ENCODE peak calls at places on chromosomes 4 and X, in six cellular contexts. W, J, S, M, P and O are unnamed samples.

GRCh38 chr4:3402409-3403103 is 39.2 kb upstream of the HGFAC start:
- DNase-seq in P (peak), W (no peak), M (no peak), J (no peak), S (no peak), O (no peak)

GRCh38 chrX:1389181-1389992 is 2.5 kb downstream of the SLC25A6 start:
- DNase-seq in S (peak), W (no peak), P (no peak), M (no peak), J (no peak), O (no peak)

GRCh38 chrX:6813836-6814370 is 279.0 kb upstream of the VCX3A start:
- DNase-seq in S (no peak), J (no peak), M (peak), P (no peak), W (peak), O (no peak)

GRCh38 chrX:131675596-131676194 is 131.8 kb downstream of the OR13H1 start:
- DNase-seq in S (no peak), W (no peak), J (no peak), P (no peak), M (peak), O (peak)

GRCh38 chr4:147310312-147310711 is 170.6 kb upstream of the EDNRA start:
- DNase-seq in J (no peak), M (no peak), W (no peak), P (no peak), S (no peak), O (no peak)

GRCh38 chrX:106177106-106177981 is 9.2 kb downstream of the PWWP3B start:
- DNase-seq in M (no peak), J (peak), W (no peak), S (peak), P (peak), O (no peak)

GRCh38 chr4:2041234-2042130 is 17.6 kb upstream of the NAT8L start:
- DNase-seq in S (peak), W (peak), M (peak), J (peak), P (peak), O (peak)

GRCh38 chrX:72060196-72060974 is 71.3 kb downstream of the RTL5 start:
- DNase-seq in W (no peak), P (peak), S (no peak), M (no peak), J (peak), O (no peak)

GRCh38 chrX:57528670-57529255 is 63.0 kb upstream of the ZXDB start:
- DNase-seq in S (no peak), M (peak), P (peak), W (peak), J (no peak), O (peak)

GRCh38 chr4:3851211-3851610 is 85.0 kb downstream of the ADRA2C start:
- DNase-seq in W (no peak), M (no peak), S (no peak), J (no peak), P (no peak), O (peak)

GRCh38 chr4:73446336-73446938 is 10.4 kb downstream of the AFP start:
- DNase-seq in S (peak), J (no peak), P (peak), M (peak), W (no peak), O (peak)

GRCh38 chrX:51420610-51421009 is 75.8 kb downstream of the NUDT11 start:
- DNase-seq in M (peak), W (no peak), P (peak), J (no peak), S (peak), O (peak)

GRCh38 chrX:37488323-37488722 is 83.1 kb upstream of the LANCL3 start:
- DNase-seq in M (no peak), J (no peak), P (no peak), S (no peak), W (no peak), O (no peak)

GRCh38 chr4:26522478-26522877 is 32.2 kb upstream of the CCKAR start:
- DNase-seq in S (no peak), P (peak), W (peak), M (no peak), J (no peak), O (peak)

GRCh38 chrX:31201503-31201902 is 129.7 kb upstream of the FTHL17 start:
- DNase-seq in S (no peak), J (no peak), W (no peak), M (no peak), P (no peak), O (no peak)

GRCh38 chr4:36493240-36493639 is 211.8 kb downstream of the DTHD1 start:
- DNase-seq in W (no peak), M (no peak), J (no peak), S (no peak), P (no peak), O (no peak)

GRCh38 chrX:138763761-138764160 is 52.2 kb upstream of the FGF13 start:
- DNase-seq in P (no peak), W (no peak), J (no peak), M (no peak), S (no peak), O (no peak)

GRCh38 chrX:129523076-129524055 is at the start of gene SMARCA1:
- DNase-seq in S (peak), M (no peak), J (peak), P (peak), W (peak), O (no peak)

GRCh38 chr4:99301376-99302164 is 10.8 kb upstream of the ADH1A start:
- DNase-seq in M (no peak), W (no peak), S (no peak), J (no peak), P (peak), O (peak)

DNA sequence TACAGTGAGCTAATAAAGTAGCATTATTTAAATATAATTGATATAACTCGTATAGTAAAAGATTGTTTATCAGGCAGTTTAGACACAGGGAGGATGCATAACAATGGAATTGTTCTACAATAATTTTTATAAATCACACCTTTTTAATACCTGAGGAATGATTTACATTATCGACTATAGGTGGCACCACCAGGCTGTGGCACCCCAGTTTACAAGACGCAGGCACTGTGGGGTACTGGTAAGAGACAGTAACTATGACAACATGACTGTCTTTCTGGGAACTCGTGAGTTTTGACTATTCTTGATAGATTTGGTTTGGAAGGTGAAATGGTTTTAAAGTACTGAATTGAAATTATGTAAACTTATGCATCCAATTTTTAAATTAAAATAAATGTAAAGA is 27.1 kb upstream of the STBD1 start:
- DNase-seq in P (no peak), W (no peak), J (no peak), M (no peak), S (no peak), O (peak)
- TF ChIP-seq CTCF in P (no peak), W (no peak), J (no peak), M (no peak), S (no peak), O (no peak)

DNA sequence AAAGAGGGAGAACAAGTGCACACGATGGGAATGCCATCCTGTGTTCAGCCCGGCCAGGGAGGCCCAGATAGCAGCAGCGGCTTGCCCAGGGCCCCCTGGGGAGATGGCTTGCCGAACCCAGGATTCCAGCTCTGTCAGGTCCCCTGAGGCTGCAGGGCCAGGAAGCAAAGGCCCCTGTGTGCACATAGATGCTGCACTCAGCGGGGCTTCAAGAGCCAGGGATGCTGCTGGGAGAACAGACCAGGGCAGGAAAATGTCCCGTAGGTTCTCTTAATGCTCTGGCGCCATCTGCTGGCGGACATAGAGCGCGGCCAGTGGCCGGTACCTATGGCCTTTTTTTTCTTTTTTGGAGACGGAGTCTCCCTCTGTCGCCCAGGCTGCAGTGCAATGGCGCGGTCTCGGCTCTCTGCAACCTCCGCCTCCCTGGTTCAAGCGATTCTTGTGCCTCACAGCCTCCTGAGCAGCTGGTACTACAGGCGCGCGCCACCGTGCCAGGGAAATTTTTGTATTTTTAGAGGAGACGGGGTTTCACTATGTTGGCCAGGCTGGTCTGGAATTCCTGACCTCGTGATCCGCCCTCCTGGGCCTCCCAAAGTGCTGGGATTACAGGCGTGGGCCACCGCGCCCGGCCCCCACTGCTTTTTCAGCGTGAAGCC is 22.4 kb downstream of the MED28 start:
- DNase-seq in P (peak), W (peak), S (peak), J (peak), M (peak), O (peak)
- TF ChIP-seq CTCF in P (peak), W (peak), S (peak), J (peak), M (peak), O (peak)

GRCh38 chrX:34426334-34426733 is 230.8 kb downstream of the TMEM47 start:
- DNase-seq in S (no peak), W (no peak), J (no peak), P (peak), M (no peak), O (peak)
- TF ChIP-seq CTCF in S (no peak), W (peak), J (no peak), P (peak), M (no peak), O (no peak)

GRCh38 chr4:106818764-106819163 is 217.3 kb downstream of the DKK2 start:
- DNase-seq in P (no peak), W (no peak), J (no peak), M (no peak), S (no peak), O (no peak)
- TF ChIP-seq CTCF in P (peak), W (peak), J (no peak), M (no peak), S (no peak), O (peak)

GRCh38 chr4:5979981-5980380 is 38.2 kb downstream of the C4orf50 start:
- DNase-seq in S (no peak), M (peak), J (no peak), P (no peak), W (peak), O (peak)

GRCh38 chr4:5976431-5976830 is 41.8 kb downstream of the C4orf50 start:
- DNase-seq in S (no peak), J (no peak), W (no peak), M (no peak), P (no peak), O (no peak)

GRCh38 chr4:5976921-5977320 is 41.3 kb downstream of the C4orf50 start:
- DNase-seq in M (no peak), W (no peak), P (no peak), J (no peak), S (no peak), O (no peak)

GRCh38 chr4:5982156-5982973 is 35.9 kb downstream of the C4orf50 start:
- DNase-seq in M (no peak), W (no peak), P (no peak), J (no peak), S (no peak), O (no peak)

GRCh38 chr4:5980436-5981155 is 37.6 kb downstream of the C4orf50 start:
- DNase-seq in J (no peak), P (no peak), W (no peak), S (no peak), M (no peak), O (peak)
- TF ChIP-seq CTCF in J (no peak), P (no peak), W (no peak), S (no peak), M (no peak), O (no peak)

GRCh38 chrX:8364369-8365141 is 100.1 kb upstream of the VCX3B start:
- DNase-seq in S (no peak), W (peak), M (peak), P (peak), J (no peak), O (peak)
- TF ChIP-seq CTCF in S (peak), W (peak), M (peak), P (no peak), J (no peak), O (peak)

GRCh38 chr4:11623726-11624037 is 195.0 kb upstream of the HS3ST1 start:
- DNase-seq in J (no peak), M (peak), S (peak), W (no peak), P (peak), O (peak)
- TF ChIP-seq CTCF in J (no peak), M (peak), S (peak), W (peak), P (peak), O (peak)

DNA sequence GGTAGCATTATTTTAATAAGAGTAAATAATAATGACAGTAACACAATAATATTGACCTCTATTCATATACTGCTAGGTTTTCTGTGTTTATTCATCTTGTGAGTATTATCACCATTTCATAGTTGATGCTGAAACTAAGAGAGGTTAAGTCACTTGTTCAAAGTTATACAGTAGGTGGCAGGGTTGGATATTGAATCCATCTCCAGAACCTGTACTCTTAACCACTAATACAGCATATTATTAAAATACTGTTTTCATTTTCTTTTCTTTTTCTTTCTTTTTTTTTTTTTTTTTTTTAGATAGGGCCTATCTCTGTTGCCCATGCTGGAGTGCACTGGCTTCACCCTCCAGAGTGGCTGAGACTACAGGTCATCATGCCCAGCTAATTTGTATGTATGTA is 7.1 kb upstream of the ELF2 start:
- DNase-seq in J (no peak), W (no peak), M (peak), P (peak), S (no peak), O (peak)
- TF ChIP-seq CTCF in J (no peak), W (peak), M (no peak), P (peak), S (no peak), O (peak)

DNA sequence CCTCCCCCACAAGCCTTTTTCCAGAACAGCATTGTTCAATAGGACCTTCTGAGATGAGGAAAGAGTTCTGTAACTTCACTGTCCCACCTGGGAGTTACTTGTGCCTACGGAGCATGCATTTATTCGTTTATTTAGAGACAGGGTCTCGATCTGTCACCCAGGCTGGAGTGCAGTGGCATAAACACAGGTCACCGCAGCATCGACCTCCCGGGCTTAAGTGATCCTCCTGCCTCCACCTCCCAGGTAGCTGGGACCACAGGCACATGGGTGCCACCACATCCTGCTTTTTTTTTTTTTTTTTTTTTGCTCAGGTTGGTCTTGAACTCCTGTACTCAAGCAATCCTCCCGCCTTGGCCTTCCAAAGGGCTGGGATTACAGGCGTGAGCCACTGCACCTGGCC is 2.9 kb downstream of the MAP3K15 start:
- DNase-seq in J (no peak), P (no peak), W (no peak), M (no peak), S (no peak), O (no peak)
- TF ChIP-seq CTCF in J (no peak), P (no peak), W (no peak), M (no peak), S (no peak), O (no peak)

GRCh38 chrX:124346877-124347241 is 496 bp downstream of the SH2D1A start:
- DNase-seq in J (no peak), P (no peak), S (no peak), M (no peak), W (no peak), O (no peak)
- TF ChIP-seq CTCF in J (no peak), P (no peak), S (no peak), M (no peak), W (no peak), O (no peak)